ENCODE peak calls at places on chromosomes 4 and X, in eight cellular contexts. M is cardiac muscle cell, D is hepatocyte, T is HCT116, E is dorsolateral prefrontal cortex, A is suprapubic skin, R is psoas muscle, G is tibial artery. L is an unnamed sample.
A peak's percentile ranks its signal among the peaks of the same experiment; 100 is the strongest.

GRCh38 chr4:80705311-80705710 is 325.2 kb upstream of the BMP3 start:
- DNase-seq in M (no peak), D (no peak), T (no peak), E (no peak), A (no peak), R (no peak), G (no peak), L (no peak)

GRCh38 chr4:153341575-153342090 is 2.9 kb upstream of the MND1 start:
- DNase-seq in M (peak; percentile 49), D (peak; percentile 6), T (peak; percentile 35), E (no peak), A (no peak), R (no peak), G (no peak), L (no peak)

GRCh38 chr4:28469387-28469786 is 1608.7 kb downstream of the STIM2 start:
- DNase-seq in M (no peak), D (no peak), T (no peak), E (no peak), A (no peak), R (no peak), G (no peak), L (no peak)

GRCh38 chr4:24988776-24989175 is 42.0 kb downstream of the LGI2 start:
- DNase-seq in M (peak; percentile 71), D (peak; percentile 26), T (peak; percentile 13), E (no peak), A (no peak), R (no peak), G (no peak), L (no peak)

GRCh38 chrX:74449937-74450330 is 28.6 kb downstream of the SLC16A2 start:
- DNase-seq in M (peak; percentile 10), D (no peak), T (no peak), E (no peak), A (no peak), R (no peak), G (no peak), L (no peak)

GRCh38 chrX:144566592-144566991 is 680.7 kb upstream of the SPANXN1 start:
- DNase-seq in M (no peak), D (no peak), T (no peak), E (no peak), A (no peak), R (no peak), G (no peak), L (no peak)

GRCh38 chr4:163558539-163559044 is 64.1 kb downstream of the TMA16 start:
- DNase-seq in M (no peak), D (peak; percentile 15), T (no peak), E (no peak), A (peak; percentile 59), R (peak; percentile 12), G (no peak), L (no peak)

GRCh38 chrX:3184176-3184930 is 143.1 kb downstream of the ARSF start:
- DNase-seq in M (peak; percentile 80), D (peak; percentile 34), T (no peak), E (no peak), A (no peak), R (no peak), G (no peak), L (no peak)

GRCh38 chrX:40460926-40461325 is 119.8 kb upstream of the ATP6AP2 start:
- DNase-seq in M (no peak), D (no peak), T (no peak), E (no peak), A (no peak), R (no peak), G (no peak), L (no peak)

GRCh38 chr4:48986654-48987164 is 634 bp downstream of the CWH43 start:
- DNase-seq in M (no peak), D (no peak), T (no peak), E (no peak), A (no peak), R (no peak), G (no peak), L (no peak)

GRCh38 chr4:124710253-124710849 is 2.2 kb downstream of the ANKRD50 start:
- DNase-seq in M (peak; percentile 31), D (no peak), T (no peak), E (no peak), A (no peak), R (no peak), G (no peak), L (no peak)

GRCh38 chr4:96193061-96193460 is 353.2 kb downstream of the PDHA2 start:
- DNase-seq in M (no peak), D (peak; percentile 6), T (no peak), E (no peak), A (no peak), R (no peak), G (no peak), L (no peak)

GRCh38 chr4:113394730-113395530 is 345.5 kb downstream of the ANK2 start:
- DNase-seq in M (peak; percentile 92), D (peak; percentile 93), T (peak; percentile 82), E (no peak), A (no peak), R (no peak), G (no peak), L (no peak)

GRCh38 chr4:22129454-22130075 is 181.0 kb upstream of the KCNIP4 start:
- DNase-seq in M (peak; percentile 63), D (peak; percentile 51), T (peak; percentile 7), E (no peak), A (no peak), R (no peak), G (no peak), L (no peak)

DNA sequence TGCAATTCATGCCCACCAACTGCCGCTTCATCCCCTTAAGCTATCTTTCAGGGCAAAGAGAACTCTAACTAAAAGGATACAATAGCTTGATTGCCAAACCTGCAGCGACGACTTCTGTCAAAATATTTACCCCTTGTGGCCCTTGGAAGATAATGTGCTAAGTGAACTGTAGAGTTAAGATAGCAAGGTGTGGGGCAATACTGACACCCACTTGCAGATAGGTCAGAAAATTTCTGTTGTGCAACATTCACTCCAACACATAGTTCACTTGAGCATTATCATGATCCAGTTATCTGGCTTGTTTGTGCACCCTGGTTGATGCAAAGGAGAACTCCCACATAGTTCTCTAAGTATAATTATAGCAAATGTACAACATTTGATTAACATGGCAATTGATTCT is 55.6 kb downstream of the RHOXF2B start:
- DNase-seq in M (no peak), D (no peak), T (no peak), E (no peak), A (no peak), R (no peak), G (no peak), L (no peak)
- TF ChIP-seq CTCF in M (no peak), D (no peak), T (no peak), E (no peak), A (no peak), R (no peak), G (no peak), L (no peak)

DNA sequence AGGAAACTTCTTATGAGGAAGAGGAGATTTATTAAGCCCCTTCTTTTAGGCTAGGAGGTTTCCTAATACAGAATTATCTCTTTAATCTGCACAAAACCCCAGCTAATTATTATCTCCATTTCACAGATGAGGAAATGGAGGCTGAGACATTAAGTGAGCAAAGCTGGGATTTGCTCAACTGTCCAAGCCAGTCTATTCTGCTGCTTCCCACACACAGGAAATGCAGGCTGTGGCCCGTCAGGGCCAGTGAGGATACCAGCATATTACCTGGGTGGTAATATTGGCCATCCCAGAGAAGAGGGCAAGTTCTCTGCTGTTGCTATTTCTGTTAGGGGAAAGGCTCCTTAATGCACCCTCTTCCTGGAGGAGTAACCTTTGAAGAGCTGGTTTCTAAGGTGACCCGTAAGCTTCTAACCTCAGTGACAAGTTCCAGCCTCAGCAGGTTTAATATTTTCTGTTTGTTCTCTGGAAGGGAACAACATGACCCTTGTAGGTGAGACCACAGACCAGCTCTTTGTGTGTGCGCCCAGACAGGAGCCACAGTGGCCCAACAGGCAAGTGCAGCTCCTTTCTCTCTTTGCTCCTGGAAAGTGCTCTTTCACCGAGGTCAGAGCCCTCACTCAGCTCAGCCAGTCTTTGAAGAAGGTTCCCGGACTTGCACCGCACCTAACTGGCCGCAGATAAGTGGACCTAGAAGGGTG is 35.6 kb downstream of the TBC1D9 start:
- DNase-seq in M (no peak), D (no peak), T (no peak), E (no peak), A (no peak), R (no peak), G (no peak), L (no peak)
- H3K27ac ChIP-seq in M (no peak overlapping the region), D (peak overlapping the region; percentile 11), T (no peak overlapping the region), E (no peak overlapping the region), A (peak overlapping the region; percentile 51), R (no peak overlapping the region), G (no peak overlapping the region), L (peak overlapping the region; percentile 51)

GRCh38 chrX:128805236-128805635 is 718.1 kb downstream of the SMARCA1 start:
- DNase-seq in M (no peak), D (peak; percentile 8), T (no peak), E (no peak), A (no peak), R (no peak), G (no peak), L (no peak)

GRCh38 chrX:128804828-128805227 is 718.5 kb downstream of the SMARCA1 start:
- DNase-seq in M (no peak), D (no peak), T (no peak), E (no peak), A (no peak), R (no peak), G (no peak), L (no peak)

DNA sequence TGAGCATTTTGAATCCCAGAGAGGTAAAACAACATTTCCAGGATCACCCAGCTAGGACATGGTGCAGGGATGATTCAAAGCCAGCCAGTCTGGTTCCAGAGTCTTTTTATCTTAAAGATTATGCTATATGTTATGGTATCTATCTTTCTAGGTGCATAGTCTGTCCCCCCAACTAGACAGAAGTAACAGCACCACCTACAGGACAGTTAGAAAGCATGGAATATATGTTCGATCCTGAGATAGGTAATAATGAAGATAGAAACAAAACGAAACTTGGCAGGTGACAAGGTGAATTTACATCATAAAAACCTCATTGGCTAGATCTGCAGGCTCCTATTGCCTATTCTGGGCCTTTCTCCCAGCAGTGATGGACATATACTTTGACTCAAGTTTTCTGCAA is 723.2 kb downstream of the SMARCA1 start:
- DNase-seq in M (no peak), D (no peak), T (no peak), E (no peak), A (no peak), R (no peak), G (no peak), L (no peak)
- TF ChIP-seq CTCF in M (no peak), D (peak; percentile 21), T (no peak), E (peak; percentile 19), A (no peak), R (no peak), G (no peak), L (no peak)

DNA sequence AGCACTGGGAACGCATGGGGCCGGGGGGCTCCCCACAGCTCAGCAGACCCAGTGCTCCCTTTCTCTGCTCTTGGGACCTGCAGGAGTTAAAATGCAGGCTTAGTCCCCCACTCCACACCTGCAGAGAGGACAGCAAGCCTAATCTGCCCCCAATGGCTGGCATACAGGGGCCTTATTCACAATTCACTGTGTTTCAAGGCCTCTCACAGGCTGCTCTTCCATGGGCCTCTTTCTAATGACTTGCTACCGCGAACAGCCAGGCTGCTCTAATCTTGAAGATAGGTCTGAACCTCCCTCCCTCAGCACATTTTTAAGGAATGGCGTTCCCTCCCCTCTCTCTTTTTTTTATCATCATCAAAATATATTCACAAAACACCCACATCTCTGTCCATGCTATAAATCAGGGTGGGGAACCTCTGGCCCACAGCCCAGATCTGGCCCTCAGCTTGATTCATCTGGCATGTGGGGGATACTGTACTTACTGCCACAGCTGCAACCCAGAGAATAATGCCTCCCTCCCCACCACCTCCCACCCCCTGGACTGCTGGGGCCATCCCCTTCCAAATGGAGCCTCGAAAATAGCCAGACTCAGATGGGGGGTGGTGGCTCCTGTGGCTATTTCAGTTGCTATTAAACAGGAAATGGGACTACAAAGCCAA is 76.2 kb upstream of the PLAC1 start:
- DNase-seq in M (peak; percentile 73), D (no peak), T (no peak), E (no peak), A (no peak), R (no peak), G (no peak), L (no peak)
- H3K27ac ChIP-seq in M (peak overlapping the region; percentile 74), D (peak overlapping the region; percentile 66), T (no peak overlapping the region), E (no peak overlapping the region), A (no peak overlapping the region), R (no peak overlapping the region), G (no peak overlapping the region), L (no peak overlapping the region)

L was measured in left ventricle myocardium inferior.